ENCODE peak calls at places on chromosomes 7 and 10, in five cellular contexts. M is stomach, X is PC-3, O is bronchial epithelial cell, G is right atrium auricular region. H is an unnamed sample. For H3K36me3, the result is how much of the 10 kb centered on the place peaks cover.

GRCh38 chr7:157032644-157033482 is 22.4 kb upstream of the MNX1 start:
- DNase-seq in M (no peak), X (peak), O (no peak), G (no peak), H (peak)

GRCh38 chr7:76310102-76310957 is 7.9 kb downstream of the HSPB1 start:
- DNase-seq in M (no peak), X (no peak), O (no peak), G (no peak), H (no peak)

GRCh38 chr10:37734971-37735370 is 122.4 kb downstream of the ZNF248 start:
- DNase-seq in M (no peak), X (peak), O (peak), G (no peak), H (peak)

GRCh38 chr7:140596751-140597424 is 43.7 kb downstream of the DENND2A start:
- DNase-seq in M (no peak), X (peak), O (no peak), G (no peak), H (no peak)

GRCh38 chr10:86657396-86658011 is 3.2 kb downstream of the OPN4 start:
- DNase-seq in M (no peak), X (no peak), O (no peak), G (no peak), H (no peak)

GRCh38 chr10:3527144-3527543 is 257.9 kb downstream of the KLF6 start:
- DNase-seq in M (no peak), X (no peak), O (no peak), G (no peak), H (no peak)

GRCh38 chr10:91090761-91091529 is 129.5 kb upstream of the PCGF5 start:
- DNase-seq in M (no peak), X (no peak), O (no peak), G (no peak), H (no peak)

GRCh38 chr10:130361351-130362105 is 225.3 kb downstream of the GLRX3 start:
- DNase-seq in M (peak), X (no peak), O (no peak), G (no peak), H (no peak)

GRCh38 chr10:21899736-21900135 is 103.8 kb downstream of the DNAJC1 start:
- DNase-seq in M (no peak), X (no peak), O (no peak), G (no peak), H (no peak)

GRCh38 chr7:91801331-91801983 is 79.0 kb downstream of the MTERF1 start:
- DNase-seq in M (no peak), X (no peak), O (no peak), G (no peak), H (no peak)

GRCh38 chr7:47852330-47853245 is 95.7 kb downstream of the PKD1L1 start:
- DNase-seq in M (no peak), X (peak), O (peak), G (no peak), H (no peak)

GRCh38 chr10:127068485-127068884 is 127.9 kb downstream of the INSYN2A start:
- DNase-seq in M (no peak), X (no peak), O (no peak), G (no peak), H (no peak)
- H3K36me3 ChIP-seq in M (half or more), X (under half), O (under half), G (under half), H (under half)

DNA sequence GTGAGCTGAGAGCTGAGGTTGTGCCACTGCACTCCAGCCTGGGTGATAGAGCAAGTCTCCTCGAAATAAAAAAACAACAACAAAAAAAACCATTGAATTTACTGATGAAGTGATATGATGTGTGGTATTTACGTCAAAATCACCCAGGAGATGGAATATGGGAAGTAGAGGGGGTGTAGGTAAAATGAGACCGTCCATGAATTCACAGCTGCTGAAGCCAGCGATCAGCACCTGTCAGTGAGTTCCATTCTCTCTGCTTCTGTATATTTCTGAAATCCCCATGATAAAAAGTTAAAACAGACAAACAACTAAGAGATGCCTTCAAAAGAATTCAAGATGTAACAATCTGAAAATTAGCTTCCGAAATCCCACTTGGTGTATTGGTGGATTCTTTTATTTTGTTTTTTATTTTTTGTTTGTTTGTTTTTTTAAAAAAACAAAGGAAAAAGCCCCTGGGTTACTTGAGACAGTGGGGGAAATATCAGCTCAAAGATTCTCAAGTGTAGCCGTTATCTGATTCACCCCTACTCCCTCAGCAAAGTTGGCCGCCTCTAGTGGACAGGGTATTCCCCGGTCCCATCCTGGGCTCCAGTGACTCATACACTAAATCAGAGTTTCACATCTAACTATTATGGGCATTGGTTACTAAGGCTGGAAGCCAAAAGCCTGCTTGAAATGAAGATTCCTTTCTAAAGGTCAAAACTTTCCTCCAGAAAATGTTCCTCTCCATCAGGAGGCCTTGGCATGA is 76.4 kb downstream of the MAP3K8 start:
- DNase-seq in M (no peak), X (peak), O (peak), G (no peak), H (peak)
- TF ChIP-seq CTCF in M (no peak), X (peak), O (no peak), G (no peak), H (no peak)

GRCh38 chr10:77214799-77215198 is 422.8 kb downstream of the KCNMA1 start:
- DNase-seq in M (no peak), X (no peak), O (no peak), G (no peak), H (no peak)

GRCh38 chr10:77223532-77224460 is 413.8 kb downstream of the KCNMA1 start:
- DNase-seq in M (no peak), X (peak), O (no peak), G (no peak), H (no peak)

GRCh38 chr10:77220150-77220549 is 417.5 kb downstream of the KCNMA1 start:
- DNase-seq in M (no peak), X (no peak), O (no peak), G (no peak), H (no peak)

DNA sequence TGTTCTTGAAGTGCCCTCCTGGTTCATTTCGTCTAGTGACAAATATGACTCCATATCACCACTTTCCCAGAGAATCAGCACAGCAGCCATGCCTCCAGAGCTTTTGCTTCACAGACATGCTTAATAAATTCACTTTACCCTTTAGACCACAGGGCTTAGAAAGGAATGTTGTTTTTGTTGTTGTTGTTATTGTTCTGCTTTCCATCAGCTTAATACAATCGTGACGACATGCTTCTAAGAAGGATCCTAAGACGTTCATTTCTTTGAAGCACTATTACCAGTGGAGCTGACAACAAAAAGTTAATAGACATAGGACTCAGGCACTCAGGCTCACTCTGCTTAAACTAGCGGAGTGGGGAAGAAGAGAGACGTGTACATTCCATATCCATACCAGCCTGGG is 418.6 kb downstream of the KCNMA1 start:
- DNase-seq in M (no peak), X (no peak), O (no peak), G (no peak), H (no peak)
- H3K4me3 ChIP-seq in M (no peak), X (no peak), O (no peak), G (no peak), H (no peak)

GRCh38 chr7:98236366-98237185 is 15.5 kb downstream of the TECPR1 start:
- DNase-seq in M (no peak), X (no peak), O (no peak), G (no peak), H (no peak)
- H3K36me3 ChIP-seq in M (half or more), X (under half), O (under half), G (under half), H (under half)

H was measured in mammary epithelial cell.